ENCODE peak calls at places on chromosome 10, in nine cellular contexts. Y is GM10248; H is heart right ventricle; E is adipocyte; M is NCI-H460; U is NCI-H1105; D is effector CD8-positive, alpha-beta T cell; L is GM20000; F is SW480. W is an unnamed sample.
A peak's percentile ranks its signal among the peaks of the same experiment; 100 is the strongest.

GRCh38 chr10:117214401-117214800 is 17.1 kb downstream of the KCNK18 start:
- DNase-seq in E (no peak), U (no peak), F (peak; percentile 4), L (no peak), Y (no peak), D (no peak), M (no peak), H (no peak), W (no peak)

GRCh38 chr10:124577651-124578050 is 116.0 kb downstream of the LHPP start:
- DNase-seq in U (no peak), M (no peak), L (no peak), H (no peak), F (no peak), D (no peak), E (no peak), Y (no peak), W (no peak)

GRCh38 chr10:32433542-32433941 is 12.4 kb upstream of the CCDC7 start:
- DNase-seq in Y (no peak), E (no peak), F (no peak), H (no peak), U (no peak), D (no peak), M (no peak), L (no peak), W (no peak)

GRCh38 chr10:28558923-28559508 is 26.1 kb downstream of the WAC start:
- DNase-seq in M (no peak), H (no peak), D (no peak), U (no peak), L (no peak), F (no peak), Y (no peak), E (no peak), W (no peak)

GRCh38 chr10:71250405-71250804 is 38.0 kb downstream of the UNC5B start:
- DNase-seq in L (no peak), D (no peak), U (no peak), Y (no peak), F (no peak), E (peak; percentile 57), H (no peak), M (no peak), W (no peak)

GRCh38 chr10:63455507-63455906 is 10.3 kb downstream of the JMJD1C start:
- DNase-seq in F (no peak), L (no peak), D (no peak), U (no peak), H (no peak), E (no peak), M (no peak), Y (no peak), W (no peak)

GRCh38 chr10:129971381-129972144 is 7.5 kb upstream of the EBF3 start:
- DNase-seq in M (peak; percentile 48), H (peak; percentile 73), U (no peak), F (peak; percentile 53), Y (peak; percentile 80), E (peak; percentile 87), L (peak; percentile 89), D (no peak), W (peak; percentile 54)

GRCh38 chr10:125868372-125868975 is 12.6 kb downstream of the DHX32 start:
- DNase-seq in F (peak; percentile 56), H (no peak), Y (peak; percentile 32), U (no peak), D (no peak), L (peak; percentile 13), E (peak; percentile 68), M (peak; percentile 43), W (peak; percentile 65)

GRCh38 chr10:93702278-93703001 is at the start of gene FRA10AC1:
- DNase-seq in H (peak; percentile 92), D (peak; percentile 79), F (peak; percentile 89), L (peak; percentile 82), U (peak; percentile 77), E (peak; percentile 97), Y (peak; percentile 78), M (peak; percentile 85), W (peak; percentile 84)

GRCh38 chr10:72814134-72814790 is 79.3 kb upstream of the OIT3 start:
- DNase-seq in U (no peak), E (peak; percentile 41), L (no peak), Y (no peak), D (no peak), H (no peak), F (no peak), M (no peak), W (no peak)

GRCh38 chr10:78332013-78332412 is 298.4 kb downstream of the RPS24 start:
- DNase-seq in H (no peak), D (no peak), U (no peak), Y (no peak), M (no peak), F (no peak), E (no peak), L (no peak), W (no peak)

GRCh38 chr10:132523561-132524442 is 13.8 kb upstream of the INPP5A start:
- DNase-seq in U (no peak), H (peak; percentile 3), Y (no peak), L (no peak), E (no peak), M (no peak), F (no peak), D (no peak), W (no peak)

GRCh38 chr10:79266543-79267312 is 80.5 kb upstream of the PPIF start:
- DNase-seq in L (peak; percentile 77), H (peak; percentile 61), D (no peak), F (no peak), U (no peak), E (peak; percentile 91), Y (peak; percentile 78), M (no peak), W (no peak)

GRCh38 chr10:89374716-89375115 is 3.1 kb upstream of the IFIT1B start:
- DNase-seq in L (no peak), U (no peak), E (no peak), H (no peak), F (no peak), Y (no peak), M (no peak), D (no peak), W (no peak)

GRCh38 chr10:58178811-58179210 is 88.9 kb downstream of the IPMK start:
- DNase-seq in H (no peak), M (no peak), L (no peak), F (no peak), Y (no peak), E (peak; percentile 22), U (no peak), D (no peak), W (no peak)

GRCh38 chr10:43119416-43120115 is 18.7 kb upstream of the CSGALNACT2 start:
- DNase-seq in E (no peak), F (no peak), H (no peak), L (no peak), D (no peak), U (no peak), M (no peak), Y (no peak), W (no peak)

GRCh38 chr10:43808136-43808535 is 159.5 kb upstream of the ZNF32 start:
- DNase-seq in D (no peak), E (no peak), M (no peak), H (no peak), L (no peak), F (no peak), Y (no peak), U (no peak), W (no peak)

GRCh38 chr10:131708225-131708624 is 192.6 kb upstream of the PPP2R2D start:
- DNase-seq in Y (no peak), D (no peak), F (peak; percentile 7), H (no peak), M (no peak), U (no peak), L (no peak), E (no peak), W (no peak)

GRCh38 chr10:21510218-21511070 is 15.0 kb downstream of the SKIDA1 start:
- DNase-seq in U (no peak), M (no peak), L (peak; percentile 51), E (peak; percentile 36), D (no peak), F (no peak), H (peak; percentile 21), Y (no peak), W (no peak)

GRCh38 chr10:31399171-31399570 is 80.2 kb downstream of the ZEB1 start:
- DNase-seq in Y (no peak), H (no peak), E (no peak), F (no peak), M (no peak), L (no peak), U (no peak), D (no peak), W (no peak)

GRCh38 chr10:48456361-48456804 is 148.5 kb downstream of the ARHGAP22 start:
- DNase-seq in M (no peak), F (no peak), Y (no peak), H (peak; percentile 61), D (no peak), E (no peak), U (no peak), L (no peak), W (no peak)

GRCh38 chr10:55091691-55092328 is 290.8 kb upstream of the PCDH15 start:
- DNase-seq in D (no peak), M (peak; percentile 27), U (no peak), L (peak; percentile 3), F (no peak), Y (peak; percentile 3), E (peak; percentile 18), H (no peak), W (peak; percentile 35)

GRCh38 chr10:12372846-12373245 is 23.5 kb downstream of the CAMK1D start:
- DNase-seq in H (no peak), F (no peak), U (no peak), M (no peak), D (no peak), Y (no peak), E (no peak), L (no peak), W (no peak)

GRCh38 chr10:131979821-131980270 is 1.9 kb downstream of the BNIP3 start:
- DNase-seq in F (peak; percentile 22), U (no peak), M (no peak), H (peak; percentile 66), E (peak; percentile 77), L (no peak), Y (no peak), D (no peak), W (no peak)

GRCh38 chr10:133611079-133611478 is 15.5 kb downstream of the FRG2B start:
- DNase-seq in M (no peak), L (no peak), E (no peak), F (no peak), H (no peak), Y (no peak), U (no peak), D (no peak), W (no peak)

GRCh38 chr10:69742928-69743602 is 58.6 kb upstream of the COL13A1 start:
- DNase-seq in L (no peak), F (no peak), D (no peak), M (no peak), Y (no peak), U (no peak), H (no peak), E (peak; percentile 34), W (peak; percentile 58)

GRCh38 chr10:121596668-121597503 is 1.4 kb downstream of the FGFR2 start:
- DNase-seq in Y (no peak), E (peak; percentile 35), H (peak; percentile 24), M (no peak), D (no peak), F (peak; percentile 45), U (no peak), L (peak; percentile 42), W (no peak)

GRCh38 chr10:25232229-25232628 is 57.4 kb downstream of the GPR158 start:
- DNase-seq in M (no peak), F (no peak), U (no peak), E (no peak), H (no peak), Y (no peak), L (no peak), D (no peak), W (no peak)

GRCh38 chr10:44280615-44281014 is 104.3 kb downstream of the CXCL12 start:
- DNase-seq in F (no peak), H (no peak), E (peak; percentile 12), M (no peak), L (no peak), Y (no peak), D (no peak), U (no peak), W (no peak)

GRCh38 chr10:124685251-124685650 is 58.9 kb downstream of the FAM53B start:
- DNase-seq in Y (no peak), D (no peak), H (peak; percentile 58), F (no peak), L (no peak), U (no peak), E (no peak), M (no peak), W (no peak)

GRCh38 chr10:132698211-132698751 is 87.7 kb downstream of the NKX6-2 start:
- DNase-seq in F (no peak), E (no peak), U (no peak), H (no peak), L (no peak), M (no peak), Y (no peak), D (no peak), W (no peak)

W was measured in SK-MEL-5.